ENCODE peak calls at places on chromosomes 4 and X, in eight cellular contexts. I is NCI-H1092 treated with DMSO at 0.1 percent for 48 hours; R is nephron progenitor cell; N is ACHN; B is activated effector memory CD4-positive, alpha-beta T cell treated with anti-CD3 and anti-CD28 coated beads, Interleukin-2, amount 50 U/mL, for 16 hours; U is aorta; F is GM23248; A is GM06990. H is an unnamed sample.
A peak's percentile ranks its signal among the peaks of the same experiment; 100 is the strongest.

GRCh38 chrX:31307952-31308351 is 236.1 kb upstream of the FTHL17 start:
- DNase-seq in I (no peak), B (no peak), F (no peak), U (no peak), R (no peak), A (no peak), N (no peak), H (no peak)

GRCh38 chrX:52577464-52578173 is 60.8 kb upstream of the XAGE1B start:
- DNase-seq in N (no peak), R (no peak), F (no peak), I (no peak), U (no peak), A (no peak), B (no peak), H (no peak)

GRCh38 chr4:2938906-2939305 is 24.3 kb downstream of the NOP14 start:
- DNase-seq in I (no peak), R (no peak), N (no peak), A (no peak), U (peak; percentile 55), B (peak; percentile 61), F (no peak), H (no peak)

GRCh38 chr4:147830987-147831386 is 99.1 kb downstream of the ARHGAP10 start:
- DNase-seq in B (no peak), N (peak; percentile 55), I (no peak), U (no peak), A (no peak), F (peak; percentile 70), R (no peak), H (no peak)

GRCh38 chr4:140720387-140721087 is 35.6 kb downstream of the TBC1D9 start:
- DNase-seq in R (no peak), B (no peak), I (no peak), N (no peak), A (no peak), U (no peak), F (no peak), H (no peak)

GRCh38 chrX:44042731-44043130 is 69.5 kb upstream of the NDP start:
- DNase-seq in B (no peak), N (no peak), A (no peak), U (no peak), I (no peak), R (no peak), F (peak; percentile 10), H (no peak)

GRCh38 chr4:25238052-25238451 is 4.2 kb downstream of the PI4K2B start:
- DNase-seq in A (no peak), B (no peak), U (no peak), F (no peak), I (no peak), N (no peak), R (no peak), H (no peak)

GRCh38 chr4:48578132-48578964 is 88.3 kb downstream of the ZAR1 start:
- DNase-seq in U (no peak), F (peak; percentile 81), N (peak; percentile 61), A (peak; percentile 9), R (peak; percentile 51), I (peak; percentile 48), B (peak; percentile 73), H (peak; percentile 43)

GRCh38 chr4:182126096-182126495 is 117.1 kb upstream of the TENM3 start:
- DNase-seq in R (no peak), N (no peak), U (no peak), B (no peak), F (no peak), I (no peak), A (no peak), H (no peak)

GRCh38 chrX:130071611-130072349 is 38.5 kb downstream of the ELF4 start:
- DNase-seq in I (no peak), F (no peak), R (no peak), A (no peak), N (no peak), B (no peak), U (no peak), H (no peak)

GRCh38 chrX:14942341-14942740 is 69.1 kb downstream of the MOSPD2 start:
- DNase-seq in R (no peak), U (no peak), N (no peak), I (no peak), F (no peak), B (no peak), A (no peak), H (no peak)

GRCh38 chr4:13990596-13991589 is 363.4 kb upstream of the BOD1L1 start:
- DNase-seq in B (no peak), N (peak; percentile 84), F (no peak), I (no peak), A (no peak), R (peak; percentile 5), U (no peak), H (no peak)

GRCh38 chr4:115841873-115842272 is 728.5 kb upstream of the NDST4 start:
- DNase-seq in U (no peak), R (no peak), N (no peak), F (no peak), A (no peak), B (no peak), I (no peak), H (no peak)

GRCh38 chr4:44558206-44558605 is 93.2 kb downstream of the YIPF7 start:
- DNase-seq in U (no peak), F (no peak), R (no peak), A (no peak), B (no peak), I (no peak), N (no peak), H (no peak)

GRCh38 chr4:155666701-155667537 is at the start of gene GUCY1A1:
- DNase-seq in I (no peak), A (peak; percentile 77), U (peak; percentile 81), F (peak; percentile 36), R (peak; percentile 55), B (peak; percentile 62), N (peak; percentile 31), H (peak; percentile 8)

H was measured in naive thymus-derived CD8-positive, alpha-beta T cell.